ENCODE peak calls at places on chromosomes 11 and 22, in four cellular contexts. One of them, this sample, is unnamed. For H3K9me3, the result is how much of the 10 kb centered on the place peaks cover.

GRCh38 chr11:117457031-117457785 is 129.6 kb downstream of the CEP164 start:
- DNase-seq in kidney: no peak
- DNase-seq in MM.1S: no peak
- DNase-seq in H9: no peak
- DNase-seq in this sample: no peak

GRCh38 chr11:18225906-18226305 is 10.7 kb downstream of the SAA4 start:
- DNase-seq in kidney: no peak
- DNase-seq in MM.1S: peak
- DNase-seq in H9: no peak
- DNase-seq in this sample: no peak

GRCh38 chr11:19199766-19200165 is 2.0 kb downstream of the CSRP3 start:
- DNase-seq in kidney: no peak
- DNase-seq in MM.1S: no peak
- DNase-seq in H9: no peak
- DNase-seq in this sample: no peak

GRCh38 chr22:32103648-32104326 is 55.3 kb downstream of the C22orf42 start:
- DNase-seq in kidney: no peak
- DNase-seq in MM.1S: no peak
- DNase-seq in H9: no peak
- DNase-seq in this sample: no peak

GRCh38 chr22:33116846-33117547 is 58.8 kb upstream of the SYN3 start:
- DNase-seq in kidney: no peak
- DNase-seq in MM.1S: no peak
- DNase-seq in H9: no peak
- DNase-seq in this sample: no peak

GRCh38 chr11:118657238-118657637 is 22.2 kb downstream of the TREH start:
- DNase-seq in kidney: peak
- DNase-seq in MM.1S: no peak
- DNase-seq in H9: no peak
- DNase-seq in this sample: no peak

GRCh38 chr22:49290286-49290685 is 537.4 kb downstream of the BRD1 start:
- DNase-seq in kidney: no peak
- DNase-seq in MM.1S: no peak
- DNase-seq in H9: peak
- DNase-seq in this sample: no peak

GRCh38 chr11:75279273-75279672 is 38.7 kb downstream of the TPBGL start:
- DNase-seq in kidney: peak
- DNase-seq in MM.1S: no peak
- DNase-seq in H9: peak
- DNase-seq in this sample: peak

GRCh38 chr11:59187587-59187986 is 15.7 kb downstream of the DTX4 start:
- DNase-seq in kidney: peak
- DNase-seq in MM.1S: no peak
- DNase-seq in H9: no peak
- DNase-seq in this sample: peak

GRCh38 chr22:39994046-39994565 is 648 bp upstream of the FAM83F start:
- DNase-seq in kidney: peak
- DNase-seq in MM.1S: no peak
- DNase-seq in H9: no peak
- DNase-seq in this sample: no peak

GRCh38 chr11:15166204-15166603 is 51.5 kb downstream of the INSC start:
- DNase-seq in kidney: no peak
- DNase-seq in MM.1S: no peak
- DNase-seq in H9: no peak
- DNase-seq in this sample: no peak

GRCh38 chr11:117072517-117073218 is 25.6 kb downstream of the SIK3 start:
- DNase-seq in kidney: no peak
- DNase-seq in MM.1S: no peak
- DNase-seq in H9: no peak
- DNase-seq in this sample: no peak

GRCh38 chr11:80702264-80702663 is 1261.4 kb upstream of the TENM4 start:
- DNase-seq in kidney: no peak
- DNase-seq in MM.1S: no peak
- DNase-seq in H9: no peak
- DNase-seq in this sample: no peak

DNA sequence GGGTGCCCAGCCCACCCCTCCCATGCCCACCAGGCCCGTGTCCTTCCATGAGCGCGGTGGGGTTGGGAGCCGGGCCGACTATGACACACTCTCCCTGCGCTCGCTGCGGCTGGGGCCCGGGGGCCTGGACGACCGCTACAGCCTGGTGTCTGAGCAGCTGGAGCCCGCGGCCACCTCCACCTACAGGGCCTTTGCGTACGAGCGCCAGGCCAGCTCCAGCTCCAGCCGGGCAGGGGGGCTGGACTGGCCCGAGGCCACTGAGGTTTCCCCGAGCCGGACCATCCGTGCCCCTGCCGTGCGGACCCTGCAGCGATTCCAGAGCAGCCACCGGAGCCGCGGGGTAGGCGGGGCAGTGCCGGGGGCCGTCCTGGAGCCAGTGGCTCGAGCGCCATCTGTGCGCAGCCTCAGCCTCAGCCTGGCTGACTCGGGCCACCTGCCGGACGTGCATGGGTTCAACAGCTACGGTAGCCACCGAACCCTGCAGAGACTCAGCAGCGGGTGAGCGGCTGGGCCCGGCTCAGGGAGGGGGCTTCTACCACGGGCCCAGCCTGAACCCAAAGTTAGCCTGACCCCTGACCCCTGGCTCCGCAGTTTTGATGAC is 3.0 kb downstream of the PKP3 start:
- DNase-seq in kidney: peak
- DNase-seq in MM.1S: peak
- DNase-seq in H9: no peak
- DNase-seq in this sample: peak
- TF ChIP-seq CTCF in kidney: peak
- TF ChIP-seq CTCF in MM.1S: peak
- TF ChIP-seq CTCF in H9: no peak
- TF ChIP-seq CTCF in this sample: peak

DNA sequence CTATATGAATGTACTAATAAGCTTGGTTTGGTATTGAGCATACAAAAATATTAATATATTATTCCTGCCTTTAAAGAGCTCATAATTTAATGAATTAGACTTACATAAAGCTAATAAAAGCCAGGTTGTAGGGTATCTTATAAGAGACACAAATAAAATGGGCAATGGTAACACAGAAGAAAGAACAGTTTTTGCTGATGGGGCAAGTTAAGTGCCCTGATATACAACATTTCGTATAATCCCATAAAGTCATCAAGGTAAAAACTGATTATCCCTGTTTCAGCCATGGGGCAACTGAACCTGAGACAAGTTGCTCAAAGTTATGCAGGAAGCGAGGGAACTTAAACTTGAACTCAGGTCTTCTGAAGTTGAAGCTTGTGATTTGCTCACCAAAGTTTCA is 48.9 kb upstream of the ARHGAP20 start:
- DNase-seq in kidney: no peak
- DNase-seq in MM.1S: no peak
- DNase-seq in H9: no peak
- DNase-seq in this sample: no peak
- H3K9me3 ChIP-seq in kidney: under half
- H3K9me3 ChIP-seq in MM.1S: under half
- H3K9me3 ChIP-seq in H9: under half
- H3K9me3 ChIP-seq in this sample: under half

GRCh38 chr11:7936615-7937014 is 4.9 kb downstream of the OR10A3 start:
- DNase-seq in kidney: no peak
- DNase-seq in MM.1S: no peak
- DNase-seq in H9: no peak
- DNase-seq in this sample: no peak
- TF ChIP-seq CTCF in kidney: no peak
- TF ChIP-seq CTCF in MM.1S: no peak
- TF ChIP-seq CTCF in H9: no peak
- TF ChIP-seq CTCF in this sample: no peak

GRCh38 chr11:70552441-70553150 is 154.3 kb downstream of the CTTN start:
- DNase-seq in kidney: peak
- DNase-seq in MM.1S: no peak
- DNase-seq in H9: no peak
- DNase-seq in this sample: no peak
- H3K9me3 ChIP-seq in kidney: under half
- H3K9me3 ChIP-seq in MM.1S: under half
- H3K9me3 ChIP-seq in H9: under half
- H3K9me3 ChIP-seq in this sample: under half

GRCh38 chr11:111911563-111912401 is at the start of gene CRYAB:
- DNase-seq in kidney: peak
- DNase-seq in MM.1S: no peak
- DNase-seq in H9: peak
- DNase-seq in this sample: peak

GRCh38 chr11:111913031-111913861 is 712 bp downstream of the HSPB2 start:
- DNase-seq in kidney: peak
- DNase-seq in MM.1S: no peak
- DNase-seq in H9: no peak
- DNase-seq in this sample: peak

GRCh38 chr11:111912535-111912934 is at the start of gene HSPB2:
- DNase-seq in kidney: peak
- DNase-seq in MM.1S: no peak
- DNase-seq in H9: no peak
- DNase-seq in this sample: peak

GRCh38 chr11:111916768-111917167 is 1.9 kb upstream of the C11orf52 start:
- DNase-seq in kidney: no peak
- DNase-seq in MM.1S: no peak
- DNase-seq in H9: no peak
- DNase-seq in this sample: no peak

GRCh38 chr11:111913997-111914396 is 1.5 kb downstream of the HSPB2 start:
- DNase-seq in kidney: peak
- DNase-seq in MM.1S: no peak
- DNase-seq in H9: no peak
- DNase-seq in this sample: peak
- TF ChIP-seq CTCF in kidney: no peak
- TF ChIP-seq CTCF in MM.1S: no peak
- TF ChIP-seq CTCF in H9: no peak
- TF ChIP-seq CTCF in this sample: no peak

GRCh38 chr22:47323518-47323917 is 561.1 kb downstream of the TBC1D22A start:
- DNase-seq in kidney: no peak
- DNase-seq in MM.1S: no peak
- DNase-seq in H9: no peak
- DNase-seq in this sample: no peak

GRCh38 chr22:47318041-47318737 is 555.7 kb downstream of the TBC1D22A start:
- DNase-seq in kidney: no peak
- DNase-seq in MM.1S: no peak
- DNase-seq in H9: no peak
- DNase-seq in this sample: no peak

GRCh38 chr22:47322854-47323253 is 560.4 kb downstream of the TBC1D22A start:
- DNase-seq in kidney: no peak
- DNase-seq in MM.1S: no peak
- DNase-seq in H9: no peak
- DNase-seq in this sample: no peak

GRCh38 chr22:47324435-47324990 is 562.1 kb downstream of the TBC1D22A start:
- DNase-seq in kidney: no peak
- DNase-seq in MM.1S: no peak
- DNase-seq in H9: no peak
- DNase-seq in this sample: no peak

DNA sequence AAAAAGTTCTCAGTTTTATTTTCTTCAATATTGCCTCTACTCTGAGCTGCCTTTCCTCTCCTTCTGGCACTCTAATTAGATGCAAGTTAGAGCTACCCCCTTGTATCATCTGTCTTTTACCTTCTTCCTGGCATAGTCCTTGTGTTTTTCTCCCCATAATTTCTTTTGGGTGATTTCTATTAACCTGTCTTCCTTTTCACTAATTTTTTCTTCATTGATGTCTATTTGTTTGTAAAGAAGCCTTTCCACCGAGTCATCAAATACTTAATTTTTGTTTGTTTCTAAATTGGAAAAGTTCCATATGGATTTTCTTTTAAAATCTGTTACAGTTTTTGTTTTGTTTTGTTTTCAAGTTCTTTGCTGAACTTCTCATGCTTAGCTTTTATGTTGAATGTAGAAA is 558.1 kb downstream of the TBC1D22A start:
- DNase-seq in kidney: no peak
- DNase-seq in MM.1S: no peak
- DNase-seq in H9: no peak
- DNase-seq in this sample: no peak
- H3K9me3 ChIP-seq in kidney: under half
- H3K9me3 ChIP-seq in MM.1S: under half
- H3K9me3 ChIP-seq in H9: half or more
- H3K9me3 ChIP-seq in this sample: under half

GRCh38 chr22:41745968-41746367 is 46.7 kb downstream of the MEI1 start:
- DNase-seq in kidney: no peak
- DNase-seq in MM.1S: no peak
- DNase-seq in H9: no peak
- DNase-seq in this sample: no peak
- TF ChIP-seq CTCF in kidney: no peak
- TF ChIP-seq CTCF in MM.1S: no peak
- TF ChIP-seq CTCF in H9: no peak
- TF ChIP-seq CTCF in this sample: no peak

GRCh38 chr11:2644844-2645778 is 54.7 kb downstream of the KCNQ1OT1 start:
- DNase-seq in kidney: no peak
- DNase-seq in MM.1S: no peak
- DNase-seq in H9: no peak
- DNase-seq in this sample: no peak
- H3K9me3 ChIP-seq in kidney: under half
- H3K9me3 ChIP-seq in MM.1S: under half
- H3K9me3 ChIP-seq in H9: under half
- H3K9me3 ChIP-seq in this sample: under half

GRCh38 chr22:19754701-19755144 is 5.9 kb upstream of the TBX1 start:
- DNase-seq in kidney: no peak
- DNase-seq in MM.1S: no peak
- DNase-seq in H9: peak
- DNase-seq in this sample: no peak

GRCh38 chr22:19751497-19752245 is 8.9 kb upstream of the TBX1 start:
- DNase-seq in kidney: no peak
- DNase-seq in MM.1S: no peak
- DNase-seq in H9: no peak
- DNase-seq in this sample: no peak

GRCh38 chr22:19753996-19754700 is 6.4 kb upstream of the TBX1 start:
- DNase-seq in kidney: no peak
- DNase-seq in MM.1S: no peak
- DNase-seq in H9: no peak
- DNase-seq in this sample: no peak

GRCh38 chr22:19755145-19755710 is 5.3 kb upstream of the TBX1 start:
- DNase-seq in kidney: no peak
- DNase-seq in MM.1S: no peak
- DNase-seq in H9: no peak
- DNase-seq in this sample: no peak

GRCh38 chr22:19753090-19753842 is 7.3 kb upstream of the TBX1 start:
- DNase-seq in kidney: no peak
- DNase-seq in MM.1S: no peak
- DNase-seq in H9: peak
- DNase-seq in this sample: no peak
- TF ChIP-seq CTCF in kidney: no peak
- TF ChIP-seq CTCF in MM.1S: no peak
- TF ChIP-seq CTCF in H9: peak
- TF ChIP-seq CTCF in this sample: no peak